ENCODE peak calls at places on chromosomes 12 and 14, in seven cellular contexts. One of them, this sample, is unnamed.
A peak's percentile ranks its signal among the peaks of the same experiment; 100 is the strongest.

GRCh38 chr14:105334383-105335230 is 20.1 kb downstream of the PACS2 start:
- DNase-seq in cardiac muscle cell: no peak
- DNase-seq in testis: no peak
- DNase-seq in BE2C: no peak
- DNase-seq in heart right ventricle: no peak
- DNase-seq in uterus: no peak
- DNase-seq in SK-N-SH: no peak
- DNase-seq in this sample: no peak

GRCh38 chr14:90804292-90804671 is 11.9 kb downstream of the TTC7B start:
- DNase-seq in SK-N-SH: no peak
- DNase-seq in uterus: no peak
- DNase-seq in heart right ventricle: no peak
- DNase-seq in cardiac muscle cell: no peak
- DNase-seq in testis: no peak
- DNase-seq in BE2C: no peak
- DNase-seq in this sample: no peak

GRCh38 chr12:83102499-83102898 is 415.8 kb downstream of the TMTC2 start:
- DNase-seq in cardiac muscle cell: peak; percentile 49
- DNase-seq in SK-N-SH: no peak
- DNase-seq in uterus: no peak
- DNase-seq in testis: no peak
- DNase-seq in heart right ventricle: no peak
- DNase-seq in BE2C: no peak
- DNase-seq in this sample: no peak

GRCh38 chr12:34405286-34406227 is 383.3 kb downstream of the ALG10 start:
- DNase-seq in heart right ventricle: peak; percentile 3
- DNase-seq in BE2C: peak; percentile 1
- DNase-seq in uterus: peak; percentile 1
- DNase-seq in testis: peak; percentile 2
- DNase-seq in cardiac muscle cell: no peak
- DNase-seq in SK-N-SH: peak; percentile 0
- DNase-seq in this sample: no peak

GRCh38 chr14:78022059-78022458 is 148.1 kb upstream of the NRXN3 start:
- DNase-seq in testis: peak; percentile 84
- DNase-seq in uterus: no peak
- DNase-seq in SK-N-SH: peak; percentile 67
- DNase-seq in BE2C: peak; percentile 77
- DNase-seq in cardiac muscle cell: peak; percentile 47
- DNase-seq in heart right ventricle: peak; percentile 54
- DNase-seq in this sample: no peak

GRCh38 chr12:45989857-45990467 is 412 bp downstream of the SCAF11 start:
- DNase-seq in uterus: peak; percentile 60
- DNase-seq in heart right ventricle: peak; percentile 77
- DNase-seq in BE2C: peak; percentile 63
- DNase-seq in cardiac muscle cell: peak; percentile 49
- DNase-seq in testis: peak; percentile 75
- DNase-seq in SK-N-SH: peak; percentile 60
- DNase-seq in this sample: peak; percentile 85

GRCh38 chr14:50594577-50595316 is 34.8 kb downstream of the ATL1 start:
- DNase-seq in uterus: no peak
- DNase-seq in BE2C: no peak
- DNase-seq in SK-N-SH: no peak
- DNase-seq in cardiac muscle cell: no peak
- DNase-seq in testis: no peak
- DNase-seq in heart right ventricle: no peak
- DNase-seq in this sample: no peak

GRCh38 chr12:52032431-52032796 is 18.8 kb upstream of the NR4A1 start:
- DNase-seq in uterus: peak; percentile 93
- DNase-seq in testis: peak; percentile 94
- DNase-seq in heart right ventricle: no peak
- DNase-seq in cardiac muscle cell: peak; percentile 87
- DNase-seq in SK-N-SH: no peak
- DNase-seq in BE2C: peak; percentile 75
- DNase-seq in this sample: no peak

GRCh38 chr12:11968041-11968383 is 102.7 kb upstream of the BCL2L14 start:
- DNase-seq in testis: no peak
- DNase-seq in heart right ventricle: no peak
- DNase-seq in SK-N-SH: no peak
- DNase-seq in BE2C: no peak
- DNase-seq in cardiac muscle cell: no peak
- DNase-seq in uterus: peak; percentile 21
- DNase-seq in this sample: no peak

GRCh38 chr12:5276327-5276880 is 155.5 kb upstream of the NTF3 start:
- DNase-seq in uterus: no peak
- DNase-seq in heart right ventricle: no peak
- DNase-seq in testis: no peak
- DNase-seq in SK-N-SH: no peak
- DNase-seq in BE2C: no peak
- DNase-seq in cardiac muscle cell: no peak
- DNase-seq in this sample: no peak

GRCh38 chr12:2332947-2333346 is 280.2 kb downstream of the CACNA1C start:
- DNase-seq in BE2C: no peak
- DNase-seq in SK-N-SH: no peak
- DNase-seq in testis: no peak
- DNase-seq in uterus: no peak
- DNase-seq in cardiac muscle cell: peak; percentile 56
- DNase-seq in heart right ventricle: no peak
- DNase-seq in this sample: no peak

GRCh38 chr12:89707623-89707991 is 1.0 kb downstream of the ATP2B1 start:
- DNase-seq in cardiac muscle cell: no peak
- DNase-seq in testis: no peak
- DNase-seq in BE2C: peak; percentile 55
- DNase-seq in uterus: no peak
- DNase-seq in SK-N-SH: peak; percentile 60
- DNase-seq in heart right ventricle: peak; percentile 27
- DNase-seq in this sample: peak; percentile 54

GRCh38 chr14:53391631-53392030 is 238.5 kb upstream of the DDHD1 start:
- DNase-seq in heart right ventricle: no peak
- DNase-seq in cardiac muscle cell: peak; percentile 26
- DNase-seq in SK-N-SH: no peak
- DNase-seq in testis: no peak
- DNase-seq in BE2C: no peak
- DNase-seq in uterus: no peak
- DNase-seq in this sample: no peak

GRCh38 chr12:7937867-7938506 is 2.0 kb upstream of the SLC2A3 start:
- DNase-seq in heart right ventricle: no peak
- DNase-seq in SK-N-SH: no peak
- DNase-seq in cardiac muscle cell: peak; percentile 47
- DNase-seq in testis: no peak
- DNase-seq in BE2C: no peak
- DNase-seq in uterus: no peak
- DNase-seq in this sample: no peak

GRCh38 chr14:101294136-101294535 is 267.2 kb upstream of the DIO3 start:
- DNase-seq in testis: no peak
- DNase-seq in heart right ventricle: no peak
- DNase-seq in BE2C: no peak
- DNase-seq in SK-N-SH: no peak
- DNase-seq in cardiac muscle cell: no peak
- DNase-seq in uterus: no peak
- DNase-seq in this sample: no peak

GRCh38 chr14:51547260-51547659 is 104.5 kb upstream of the FRMD6 start:
- DNase-seq in cardiac muscle cell: peak; percentile 98
- DNase-seq in uterus: peak; percentile 76
- DNase-seq in heart right ventricle: no peak
- DNase-seq in BE2C: peak; percentile 58
- DNase-seq in testis: no peak
- DNase-seq in SK-N-SH: peak; percentile 30
- DNase-seq in this sample: no peak

GRCh38 chr14:102859911-102860310 is 62.6 kb upstream of the AMN start:
- DNase-seq in SK-N-SH: no peak
- DNase-seq in cardiac muscle cell: no peak
- DNase-seq in heart right ventricle: no peak
- DNase-seq in BE2C: no peak
- DNase-seq in testis: no peak
- DNase-seq in uterus: no peak
- DNase-seq in this sample: no peak

DNA sequence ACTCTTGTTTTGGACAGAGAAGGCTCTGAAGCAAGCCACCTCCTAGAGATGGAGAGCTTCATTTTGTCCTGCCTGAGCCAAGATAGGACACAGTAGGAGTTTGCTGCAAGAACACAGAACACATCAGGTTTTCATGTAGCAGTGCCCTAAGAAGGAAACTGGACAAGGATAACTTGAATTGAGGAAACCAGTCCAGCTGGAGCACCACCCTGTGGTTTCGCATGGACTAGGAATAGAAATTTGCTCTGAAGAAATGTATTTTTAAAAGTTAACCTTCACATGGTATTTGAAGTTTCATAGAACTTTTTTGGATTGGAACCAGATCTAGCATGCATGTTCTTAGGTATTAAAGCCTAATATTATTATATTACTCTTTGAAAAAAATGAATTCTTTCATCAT is 68.8 kb downstream of the RERG start:
- DNase-seq in uterus: peak; percentile 60
- DNase-seq in testis: peak; percentile 50
- DNase-seq in cardiac muscle cell: peak; percentile 53
- DNase-seq in heart right ventricle: no peak
- DNase-seq in BE2C: no peak
- DNase-seq in SK-N-SH: no peak
- DNase-seq in this sample: no peak
- TF ChIP-seq CTCF in uterus: peak; percentile 41
- TF ChIP-seq CTCF in testis: peak; percentile 42
- TF ChIP-seq CTCF in cardiac muscle cell: peak; percentile 28
- TF ChIP-seq CTCF in heart right ventricle: no peak
- TF ChIP-seq CTCF in BE2C: peak; percentile 55
- TF ChIP-seq CTCF in SK-N-SH: peak; percentile 31
- TF ChIP-seq CTCF in this sample: no peak

GRCh38 chr12:25872137-25872536 is 86.3 kb upstream of the RASSF8 start:
- DNase-seq in uterus: no peak
- DNase-seq in cardiac muscle cell: no peak
- DNase-seq in BE2C: no peak
- DNase-seq in SK-N-SH: no peak
- DNase-seq in heart right ventricle: no peak
- DNase-seq in testis: no peak
- DNase-seq in this sample: no peak
- H3K4me3 ChIP-seq in uterus: no peak overlapping the region
- H3K4me3 ChIP-seq in cardiac muscle cell: no peak overlapping the region
- H3K4me3 ChIP-seq in BE2C: no peak overlapping the region
- H3K4me3 ChIP-seq in SK-N-SH: no peak overlapping the region
- H3K4me3 ChIP-seq in heart right ventricle: no peak overlapping the region
- H3K4me3 ChIP-seq in testis: no peak overlapping the region
- H3K4me3 ChIP-seq in this sample: no peak overlapping the region

GRCh38 chr12:6507102-6507998 is 13.4 kb downstream of the NCAPD2 start:
- DNase-seq in testis: no peak
- DNase-seq in uterus: no peak
- DNase-seq in heart right ventricle: no peak
- DNase-seq in BE2C: no peak
- DNase-seq in cardiac muscle cell: peak; percentile 59
- DNase-seq in SK-N-SH: no peak
- DNase-seq in this sample: no peak
- H3K36me3 ChIP-seq in testis: no peaks in the 10 kb centered on the region
- H3K36me3 ChIP-seq in uterus: no peaks in the 10 kb centered on the region
- H3K36me3 ChIP-seq in heart right ventricle: peaks cover 8% of the 10 kb centered on the region
- H3K36me3 ChIP-seq in BE2C: peaks cover 66% of the 10 kb centered on the region
- H3K36me3 ChIP-seq in cardiac muscle cell: peaks cover 17% of the 10 kb centered on the region
- H3K36me3 ChIP-seq in SK-N-SH: peaks cover 46% of the 10 kb centered on the region
- H3K36me3 ChIP-seq in this sample: peaks cover 12% of the 10 kb centered on the region

DNA sequence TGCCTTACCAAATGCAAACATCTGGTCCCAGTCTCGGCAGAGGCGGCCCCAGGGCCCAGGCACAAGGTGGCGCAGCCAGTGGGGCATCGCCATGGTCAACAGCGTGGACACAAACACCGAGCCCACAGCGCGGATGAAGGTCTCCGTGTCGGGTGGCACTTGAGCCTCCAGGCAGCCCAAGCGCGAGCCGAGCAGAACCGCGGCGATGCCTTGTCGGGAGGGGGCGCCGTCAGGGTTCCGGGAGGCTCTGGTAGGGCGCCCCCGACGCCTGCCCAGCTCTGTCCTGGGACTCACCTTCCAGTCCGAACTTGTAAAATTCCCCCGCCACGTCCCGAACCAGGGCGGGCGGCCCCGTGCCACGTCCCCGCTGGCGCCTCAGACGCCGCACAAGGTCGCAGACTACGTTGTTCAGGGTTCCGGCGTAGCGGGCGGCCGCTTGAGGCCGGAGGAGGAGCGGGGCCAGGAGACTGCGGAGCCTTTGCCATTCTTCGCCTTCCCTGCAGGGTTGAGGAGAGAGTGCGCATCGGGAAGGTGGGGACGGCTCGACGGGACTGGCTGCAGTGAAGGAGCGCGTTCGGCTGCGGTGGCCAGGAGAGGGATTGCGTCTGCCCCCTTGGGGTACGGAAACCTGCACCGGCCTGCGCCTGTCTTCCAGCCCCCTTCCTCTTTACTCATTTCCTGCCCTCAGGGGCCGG is 1.7 kb downstream of the CYP27B1 start:
- DNase-seq in heart right ventricle: peak; percentile 38
- DNase-seq in SK-N-SH: peak; percentile 81
- DNase-seq in cardiac muscle cell: peak; percentile 37
- DNase-seq in uterus: no peak
- DNase-seq in testis: peak; percentile 28
- DNase-seq in BE2C: peak; percentile 49
- DNase-seq in this sample: peak; percentile 55
- TF ChIP-seq CTCF in heart right ventricle: no peak
- TF ChIP-seq CTCF in SK-N-SH: peak; percentile 41
- TF ChIP-seq CTCF in cardiac muscle cell: peak; percentile 47
- TF ChIP-seq CTCF in uterus: no peak
- TF ChIP-seq CTCF in testis: no peak
- TF ChIP-seq CTCF in BE2C: peak; percentile 33
- TF ChIP-seq CTCF in this sample: peak; percentile 77

DNA sequence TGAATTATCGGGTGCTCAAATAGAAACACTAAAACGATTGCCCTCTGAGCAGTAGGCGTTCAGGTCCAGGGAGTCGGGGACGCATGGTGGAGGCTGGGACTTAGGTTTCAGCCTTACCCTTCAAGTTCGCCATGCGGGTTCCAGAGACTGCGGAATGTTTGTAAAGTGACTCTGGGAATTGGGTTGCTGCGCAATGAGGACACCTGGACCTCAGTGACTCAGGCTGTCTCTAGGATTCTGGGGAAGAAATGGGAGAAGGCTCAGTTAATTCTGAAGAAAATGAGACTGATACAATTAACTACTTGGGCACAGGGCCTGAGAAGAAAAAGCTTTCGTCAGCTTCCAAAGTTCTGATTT is 1.1 kb downstream of the LGALS3 start:
- DNase-seq in cardiac muscle cell: peak; percentile 11
- DNase-seq in BE2C: no peak
- DNase-seq in SK-N-SH: no peak
- DNase-seq in testis: no peak
- DNase-seq in uterus: peak; percentile 43
- DNase-seq in heart right ventricle: no peak
- DNase-seq in this sample: no peak
- H3K4me3 ChIP-seq in cardiac muscle cell: peak overlapping the region; percentile 61
- H3K4me3 ChIP-seq in BE2C: peak overlapping the region; percentile 59
- H3K4me3 ChIP-seq in SK-N-SH: peak overlapping the region; percentile 75
- H3K4me3 ChIP-seq in testis: peak overlapping the region; percentile 85
- H3K4me3 ChIP-seq in uterus: peak overlapping the region; percentile 82
- H3K4me3 ChIP-seq in heart right ventricle: peak overlapping the region; percentile 92
- H3K4me3 ChIP-seq in this sample: peak overlapping the region; percentile 67

GRCh38 chr12:418432-418831 is 17.0 kb downstream of the CCDC77 start:
- DNase-seq in heart right ventricle: no peak
- DNase-seq in cardiac muscle cell: no peak
- DNase-seq in uterus: no peak
- DNase-seq in testis: no peak
- DNase-seq in SK-N-SH: no peak
- DNase-seq in BE2C: no peak
- DNase-seq in this sample: no peak
- H3K36me3 ChIP-seq in heart right ventricle: no peaks in the 10 kb centered on the region
- H3K36me3 ChIP-seq in cardiac muscle cell: peaks cover 16% of the 10 kb centered on the region
- H3K36me3 ChIP-seq in uterus: no peaks in the 10 kb centered on the region
- H3K36me3 ChIP-seq in testis: no peaks in the 10 kb centered on the region
- H3K36me3 ChIP-seq in SK-N-SH: peaks cover 18% of the 10 kb centered on the region
- H3K36me3 ChIP-seq in BE2C: peaks cover 52% of the 10 kb centered on the region
- H3K36me3 ChIP-seq in this sample: peaks cover 6% of the 10 kb centered on the region

GRCh38 chr12:31324116-31324844 is 1.7 kb downstream of the SINHCAF start:
- DNase-seq in uterus: peak; percentile 79
- DNase-seq in testis: peak; percentile 76
- DNase-seq in BE2C: peak; percentile 84
- DNase-seq in heart right ventricle: peak; percentile 64
- DNase-seq in cardiac muscle cell: peak; percentile 85
- DNase-seq in SK-N-SH: peak; percentile 79
- DNase-seq in this sample: peak; percentile 84
- TF ChIP-seq CTCF in uterus: no peak
- TF ChIP-seq CTCF in testis: no peak
- TF ChIP-seq CTCF in BE2C: peak; percentile 3
- TF ChIP-seq CTCF in heart right ventricle: no peak
- TF ChIP-seq CTCF in cardiac muscle cell: no peak
- TF ChIP-seq CTCF in SK-N-SH: no peak
- TF ChIP-seq CTCF in this sample: peak; percentile 21